ENCODE peak calls at places on chromosome 3, in eight cellular contexts. I is fibroblast of the aortic adventitia, N is astrocyte of the spinal cord, K is cardiac fibroblast, Z is K562, O is hepatocyte, J is IMR-90, L is BE2C. D is an unnamed sample.

GRCh38 chr3:49673131-49673714 is 928 bp upstream of the APEH start:
- DNase-seq in I (no peak), N (no peak), K (no peak), Z (no peak), O (peak; percentile 39), J (no peak), L (no peak), D (no peak)

GRCh38 chr3:53772562-53773329 is 73.5 kb downstream of the CHDH start:
- DNase-seq in I (peak; percentile 76), N (no peak), K (peak; percentile 19), Z (no peak), O (no peak), J (peak; percentile 27), L (no peak), D (peak; percentile 13)

GRCh38 chr3:150605998-150606641 is 3.0 kb downstream of the SELENOT start:
- DNase-seq in I (no peak), N (no peak), K (no peak), Z (no peak), O (no peak), J (no peak), L (no peak), D (no peak)

GRCh38 chr3:57053122-57053521 is 7.3 kb upstream of the SPATA12 start:
- DNase-seq in I (no peak), N (no peak), K (no peak), Z (no peak), O (no peak), J (no peak), L (no peak), D (no peak)

GRCh38 chr3:14768881-14769280 is 49.9 kb upstream of the FGD5 start:
- DNase-seq in I (no peak), N (no peak), K (no peak), Z (no peak), O (no peak), J (no peak), L (no peak), D (no peak)

GRCh38 chr3:172341482-172342059 is 106.7 kb downstream of the GHSR start:
- DNase-seq in I (peak; percentile 79), N (peak; percentile 68), K (peak; percentile 73), Z (peak; percentile 39), O (peak; percentile 76), J (peak; percentile 70), L (no peak), D (peak; percentile 74)

GRCh38 chr3:190338717-190339116 is 16.5 kb upstream of the CLDN1 start:
- DNase-seq in I (peak; percentile 31), N (no peak), K (no peak), Z (no peak), O (peak; percentile 30), J (peak; percentile 56), L (no peak), D (no peak)

GRCh38 chr3:32018723-32019564 is 37.4 kb downstream of the ZNF860 start:
- DNase-seq in I (peak; percentile 71), N (peak; percentile 59), K (peak; percentile 74), Z (peak; percentile 64), O (peak; percentile 54), J (peak; percentile 57), L (no peak), D (peak; percentile 73)

GRCh38 chr3:33915796-33916589 is 117.6 kb downstream of the PDCD6IP start:
- DNase-seq in I (peak; percentile 52), N (peak; percentile 40), K (peak; percentile 19), Z (no peak), O (no peak), J (peak; percentile 28), L (peak; percentile 6), D (no peak)

GRCh38 chr3:19735111-19735510 is 198.9 kb downstream of the EFHB start:
- DNase-seq in I (no peak), N (no peak), K (no peak), Z (no peak), O (peak; percentile 57), J (no peak), L (no peak), D (no peak)

GRCh38 chr3:19734453-19734852 is 199.6 kb downstream of the EFHB start:
- DNase-seq in I (no peak), N (no peak), K (no peak), Z (no peak), O (no peak), J (no peak), L (no peak), D (no peak)

DNA sequence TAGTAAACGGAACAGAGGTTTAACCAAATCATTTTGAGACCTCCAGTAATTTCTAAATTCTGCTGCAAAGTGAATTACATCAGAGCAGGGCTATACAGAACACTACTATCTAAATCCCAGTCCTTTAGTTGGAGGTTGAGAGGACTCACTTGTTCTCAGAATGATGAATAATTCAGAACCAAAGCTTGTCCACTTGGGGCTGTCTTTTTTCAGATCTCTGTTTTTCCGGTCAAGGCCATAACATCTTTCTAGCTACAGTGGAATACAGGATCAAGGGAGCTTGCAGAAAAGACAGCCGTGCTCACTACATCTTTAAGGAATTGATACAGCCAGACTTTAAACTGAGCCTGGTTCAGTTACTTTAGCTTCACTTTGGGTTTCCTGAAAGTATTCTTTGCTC is 194.5 kb downstream of the EFHB start:
- DNase-seq in I (no peak), N (no peak), K (no peak), Z (no peak), O (no peak), J (no peak), L (no peak), D (no peak)
- TF ChIP-seq CTCF in I (no peak), N (no peak), K (no peak), Z (no peak), O (no peak), J (no peak), L (no peak), D (no peak)

GRCh38 chr3:155891341-155891740 is 20.9 kb downstream of the GMPS start:
- DNase-seq in I (no peak), N (no peak), K (no peak), Z (no peak), O (no peak), J (no peak), L (no peak), D (no peak)

GRCh38 chr3:155889952-155890351 is 19.5 kb downstream of the GMPS start:
- DNase-seq in I (no peak), N (no peak), K (no peak), Z (no peak), O (no peak), J (no peak), L (no peak), D (no peak)

GRCh38 chr3:155890671-155891190 is 20.3 kb downstream of the GMPS start:
- DNase-seq in I (peak; percentile 60), N (no peak), K (peak; percentile 75), Z (peak; percentile 78), O (peak; percentile 7), J (peak; percentile 53), L (no peak), D (peak; percentile 62)

GRCh38 chr3:155895379-155895900 is 25.0 kb downstream of the GMPS start:
- DNase-seq in I (no peak), N (no peak), K (no peak), Z (no peak), O (no peak), J (no peak), L (no peak), D (no peak)
- H3K4me3 ChIP-seq in I (no peak overlapping the region), N (no peak overlapping the region), K (no peak overlapping the region), Z (no peak overlapping the region), O (no peak overlapping the region), J (no peak overlapping the region), L (no peak overlapping the region), D (no peak overlapping the region)

GRCh38 chr3:5226783-5227182 is 39.3 kb downstream of the EDEM1 start:
- DNase-seq in I (peak; percentile 71), N (peak; percentile 43), K (peak; percentile 62), Z (no peak), O (peak; percentile 28), J (peak; percentile 47), L (no peak), D (peak; percentile 44)
- TF ChIP-seq CTCF in I (peak; percentile 65), N (peak; percentile 42), K (peak; percentile 34), Z (peak; percentile 40), O (peak; percentile 61), J (peak; percentile 67), L (peak; percentile 40), D (peak; percentile 49)

GRCh38 chr3:142576792-142577191 is 1.7 kb downstream of the ATR start:
- DNase-seq in I (no peak), N (no peak), K (no peak), Z (no peak), O (no peak), J (no peak), L (no peak), D (no peak)
- H3K4me3 ChIP-seq in I (peak overlapping the region; percentile 9), N (no peak overlapping the region), K (no peak overlapping the region), Z (peak overlapping the region; percentile 86), O (no peak overlapping the region), J (no peak overlapping the region), L (peak overlapping the region; percentile 97), D (no peak overlapping the region)

DNA sequence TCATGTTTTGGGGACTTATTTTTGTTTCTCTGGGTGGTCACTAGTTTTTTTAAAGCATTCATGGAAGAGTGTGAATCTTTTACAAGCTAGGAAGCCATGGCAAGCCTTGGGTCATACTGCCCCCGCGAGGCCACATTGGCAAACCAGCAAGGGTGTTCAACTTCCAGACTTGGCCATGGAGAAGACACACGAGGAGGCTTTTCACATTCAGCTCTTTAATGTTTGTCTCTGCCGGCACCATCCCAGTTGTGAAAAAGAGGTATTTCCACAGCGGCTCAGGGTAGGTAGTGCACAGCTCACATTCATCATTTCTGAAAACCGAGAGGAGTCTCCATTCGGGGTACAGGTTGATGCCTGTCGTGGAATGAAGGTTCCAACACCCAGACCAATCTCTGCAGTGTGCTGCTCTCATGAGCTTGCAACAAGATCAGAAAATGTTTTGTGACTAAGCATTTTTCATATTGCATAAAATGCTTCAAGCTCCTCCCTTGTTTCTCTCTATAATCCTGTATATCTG is 7.7 kb downstream of the CCR5 start:
- DNase-seq in I (peak; percentile 64), N (peak; percentile 56), K (peak; percentile 57), Z (peak; percentile 65), O (peak; percentile 82), J (peak; percentile 40), L (peak; percentile 40), D (peak; percentile 59)
- TF ChIP-seq CTCF in I (peak; percentile 76), N (peak; percentile 77), K (peak; percentile 80), Z (peak; percentile 85), O (peak; percentile 81), J (peak; percentile 66), L (peak; percentile 64), D (peak; percentile 78)

DNA sequence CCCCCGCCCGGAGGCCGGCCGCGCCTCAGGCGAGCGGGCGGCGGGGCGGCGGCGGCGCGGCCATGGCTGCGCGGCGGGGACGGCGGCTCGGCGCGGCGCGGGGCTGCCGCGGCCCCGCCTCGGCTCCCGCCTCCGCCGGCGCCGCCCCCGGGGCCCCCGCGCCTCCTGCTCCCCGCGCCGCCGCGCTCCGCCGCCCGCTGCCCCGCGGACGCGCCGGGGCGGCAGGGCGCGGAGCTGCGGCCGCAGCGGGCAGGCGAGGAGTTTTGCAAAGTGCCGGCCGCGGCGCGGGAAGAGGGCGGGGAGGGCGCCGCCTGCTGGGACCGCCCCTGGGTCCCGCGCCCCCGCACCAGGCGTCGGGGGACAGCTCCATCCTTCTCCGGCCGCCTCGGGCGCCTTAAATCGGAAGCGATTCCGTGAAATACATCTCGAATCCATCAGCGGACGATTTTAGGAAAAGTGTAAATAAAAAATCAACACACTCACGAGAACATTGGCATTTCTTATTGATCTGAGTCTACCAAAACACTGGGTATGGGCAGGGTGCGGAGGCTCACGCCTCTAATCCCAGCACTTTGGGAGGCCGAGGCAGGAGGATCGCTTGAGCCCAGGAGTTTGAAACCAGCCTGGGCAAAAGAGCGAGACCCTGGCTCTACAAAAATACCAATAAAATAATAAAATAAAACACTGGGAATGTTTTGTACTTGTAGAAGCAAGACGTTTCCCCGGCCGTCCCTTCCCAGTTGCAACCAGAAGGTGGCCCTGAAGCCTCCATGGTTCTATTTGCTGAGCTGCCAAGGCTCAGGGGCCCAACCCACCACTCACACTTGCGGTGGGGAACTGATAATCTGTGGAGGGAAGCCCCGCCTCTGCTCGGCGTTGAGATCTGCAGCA is 136.9 kb downstream of the NUP210 start:
- DNase-seq in I (no peak), N (no peak), K (no peak), Z (peak; percentile 93), O (peak; percentile 52), J (no peak), L (peak; percentile 40), D (no peak)
- H3K4me3 ChIP-seq in I (no peak overlapping the region), N (no peak overlapping the region), K (no peak overlapping the region), Z (peak overlapping the region; percentile 34), O (peak overlapping the region; percentile 39), J (no peak overlapping the region), L (peak overlapping the region; percentile 29), D (no peak overlapping the region)